ENCODE peak calls at places on chromosomes 3 and 15, in eight cellular contexts. R is fibroblast of lung, K is keratinocyte, P is tibial nerve, J is ovary, I is heart right ventricle, O is PC-9, B is IMR-90. A is an unnamed sample.

GRCh38 chr3:70889162-70890045 is 577.0 kb upstream of the MDFIC2 start:
- DNase-seq in R (no peak), K (no peak), P (no peak), J (no peak), I (no peak), O (no peak), B (peak; percentile 15), A (no peak)

GRCh38 chr3:140122183-140122582 is 187.2 kb downstream of the CLSTN2 start:
- DNase-seq in R (peak; percentile 22), K (no peak), P (no peak), J (no peak), I (no peak), O (no peak), B (no peak), A (no peak)

GRCh38 chr15:58293622-58294550 is 137.9 kb upstream of the LIPC start:
- DNase-seq in R (no peak), K (no peak), P (no peak), J (no peak), I (no peak), O (peak; percentile 14), B (no peak), A (no peak)

GRCh38 chr3:44444896-44445691 is 32.4 kb downstream of the ZNF445 start:
- DNase-seq in R (no peak), K (no peak), P (no peak), J (no peak), I (no peak), O (no peak), B (no peak), A (no peak)

GRCh38 chr3:122146466-122146865 is 37.0 kb upstream of the CASR start:
- DNase-seq in R (no peak), K (no peak), P (no peak), J (no peak), I (no peak), O (no peak), B (no peak), A (no peak)

GRCh38 chr3:45915518-45916231 is 27.6 kb upstream of the CXCR6 start:
- DNase-seq in R (peak; percentile 90), K (no peak), P (no peak), J (no peak), I (no peak), O (peak; percentile 52), B (peak; percentile 94), A (no peak)

GRCh38 chr3:41920406-41920970 is 41.4 kb downstream of the ULK4 start:
- DNase-seq in R (no peak), K (no peak), P (no peak), J (no peak), I (no peak), O (no peak), B (no peak), A (no peak)

GRCh38 chr3:188947983-188948657 is 223.7 kb upstream of the TPRG1 start:
- DNase-seq in R (peak; percentile 97), K (peak; percentile 33), P (peak; percentile 94), J (peak; percentile 95), I (peak; percentile 97), O (no peak), B (peak; percentile 85), A (peak; percentile 99)

GRCh38 chr3:136250862-136251460 is 821 bp downstream of the PCCB start:
- DNase-seq in R (peak; percentile 64), K (peak; percentile 23), P (peak; percentile 23), J (peak; percentile 76), I (peak; percentile 71), O (peak; percentile 2), B (peak; percentile 47), A (peak; percentile 86)
- TF ChIP-seq CTCF in R (no peak), K (no peak), P (no peak), J (no peak), I (peak; percentile 46), O (no peak), B (peak; percentile 24), A (peak; percentile 20)

GRCh38 chr15:80462111-80462510 is 57.9 kb downstream of the ARNT2 start:
- DNase-seq in R (no peak), K (no peak), P (no peak), J (no peak), I (no peak), O (no peak), B (no peak), A (no peak)

GRCh38 chr15:80462836-80463512 is 58.8 kb downstream of the ARNT2 start:
- DNase-seq in R (peak; percentile 86), K (no peak), P (no peak), J (no peak), I (no peak), O (no peak), B (no peak), A (no peak)

GRCh38 chr15:80464952-80465645 is 60.9 kb downstream of the ARNT2 start:
- DNase-seq in R (peak; percentile 68), K (no peak), P (no peak), J (no peak), I (no peak), O (no peak), B (peak; percentile 69), A (no peak)

GRCh38 chr15:80459380-80459779 is 55.2 kb downstream of the ARNT2 start:
- DNase-seq in R (no peak), K (no peak), P (no peak), J (no peak), I (no peak), O (no peak), B (no peak), A (no peak)

DNA sequence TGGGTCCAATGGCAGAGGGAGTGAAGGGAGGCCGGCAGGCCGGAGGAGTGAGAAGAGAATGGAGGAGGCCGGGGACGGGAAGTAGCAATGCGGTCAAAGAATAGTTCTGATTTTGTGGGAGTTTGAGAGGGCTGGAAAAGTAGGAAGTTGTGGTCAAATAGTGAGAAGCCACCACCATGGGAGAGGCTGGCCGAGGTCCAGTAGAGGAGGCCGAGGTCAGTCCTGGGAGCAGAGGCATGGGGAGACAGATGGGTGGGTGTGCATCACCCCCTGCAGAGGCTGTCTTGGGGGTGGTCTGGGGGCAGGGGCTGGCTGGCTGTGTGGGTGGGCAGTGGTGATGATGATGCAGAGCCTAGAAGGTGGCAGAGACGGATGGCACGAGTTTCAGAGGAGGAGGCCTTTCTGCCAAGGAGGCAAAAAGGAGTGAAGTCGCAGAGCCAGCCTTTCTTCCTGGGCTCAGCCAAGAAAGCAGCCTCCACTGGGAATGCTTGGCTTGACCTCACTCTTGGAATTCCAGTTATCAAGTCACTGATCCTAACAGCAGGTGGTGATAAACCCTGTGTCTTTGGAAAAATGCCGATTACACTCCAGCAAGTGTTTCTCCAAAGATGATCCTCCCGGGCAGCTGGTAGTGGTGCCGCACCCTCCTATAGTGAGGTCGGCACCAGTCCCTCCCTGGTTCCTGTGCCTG is 57.3 kb downstream of the ARNT2 start:
- DNase-seq in R (peak; percentile 61), K (no peak), P (no peak), J (no peak), I (no peak), O (no peak), B (no peak), A (no peak)
- H3K4me1 ChIP-seq in R (peaks cover 4% of the 10 kb centered on the region), K (no peaks in the 10 kb centered on the region), P (no peaks in the 10 kb centered on the region), J (peaks cover 21% of the 10 kb centered on the region), I (no peaks in the 10 kb centered on the region), O (peaks cover 16% of the 10 kb centered on the region), B (peaks cover 36% of the 10 kb centered on the region), A (no peaks in the 10 kb centered on the region)

DNA sequence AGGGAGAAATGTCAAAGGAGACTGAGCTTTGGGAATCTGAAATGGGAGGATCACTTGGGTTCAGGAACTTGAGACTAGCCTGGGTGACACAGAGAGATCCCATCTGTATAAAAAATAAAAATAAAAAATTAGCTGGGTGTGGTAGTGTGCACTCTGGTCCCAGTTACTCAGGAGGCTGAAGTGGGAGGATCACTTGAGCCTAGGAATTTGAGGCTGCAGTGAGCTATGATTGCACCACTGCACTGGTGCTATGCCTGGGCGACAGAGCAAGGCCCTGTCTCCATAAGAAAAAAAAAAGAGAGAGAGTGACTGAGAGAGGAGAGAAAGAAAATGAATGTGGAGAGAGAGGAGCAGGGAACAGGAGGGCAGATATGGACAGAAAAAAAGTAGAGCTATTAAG is 72.8 kb downstream of the SENP2 start:
- DNase-seq in R (no peak), K (no peak), P (no peak), J (no peak), I (no peak), O (no peak), B (no peak), A (no peak)
- H3K36me3 ChIP-seq in R (peaks cover 11% of the 10 kb centered on the region), K (peaks cover 24% of the 10 kb centered on the region), P (peaks cover 14% of the 10 kb centered on the region), J (no peaks in the 10 kb centered on the region), I (no peaks in the 10 kb centered on the region), O (peaks cover 43% of the 10 kb centered on the region), B (peaks cover 45% of the 10 kb centered on the region), A (no peaks in the 10 kb centered on the region)

GRCh38 chr3:52233968-52234367 is 5.0 kb downstream of the TWF2 start:
- DNase-seq in R (no peak), K (no peak), P (no peak), J (no peak), I (peak; percentile 73), O (no peak), B (no peak), A (peak; percentile 50)

GRCh38 chr3:52230889-52231499 is 5.5 kb upstream of the TLR9 start:
- DNase-seq in R (no peak), K (no peak), P (no peak), J (peak; percentile 30), I (no peak), O (no peak), B (no peak), A (no peak)

GRCh38 chr3:52233108-52233591 is 5.8 kb downstream of the TWF2 start:
- DNase-seq in R (no peak), K (no peak), P (no peak), J (no peak), I (no peak), O (no peak), B (no peak), A (peak; percentile 53)

GRCh38 chr3:52231502-52232278 is 6.2 kb upstream of the TLR9 start:
- DNase-seq in R (peak; percentile 27), K (no peak), P (peak; percentile 45), J (peak; percentile 79), I (peak; percentile 63), O (peak; percentile 79), B (peak; percentile 33), A (peak; percentile 52)

DNA sequence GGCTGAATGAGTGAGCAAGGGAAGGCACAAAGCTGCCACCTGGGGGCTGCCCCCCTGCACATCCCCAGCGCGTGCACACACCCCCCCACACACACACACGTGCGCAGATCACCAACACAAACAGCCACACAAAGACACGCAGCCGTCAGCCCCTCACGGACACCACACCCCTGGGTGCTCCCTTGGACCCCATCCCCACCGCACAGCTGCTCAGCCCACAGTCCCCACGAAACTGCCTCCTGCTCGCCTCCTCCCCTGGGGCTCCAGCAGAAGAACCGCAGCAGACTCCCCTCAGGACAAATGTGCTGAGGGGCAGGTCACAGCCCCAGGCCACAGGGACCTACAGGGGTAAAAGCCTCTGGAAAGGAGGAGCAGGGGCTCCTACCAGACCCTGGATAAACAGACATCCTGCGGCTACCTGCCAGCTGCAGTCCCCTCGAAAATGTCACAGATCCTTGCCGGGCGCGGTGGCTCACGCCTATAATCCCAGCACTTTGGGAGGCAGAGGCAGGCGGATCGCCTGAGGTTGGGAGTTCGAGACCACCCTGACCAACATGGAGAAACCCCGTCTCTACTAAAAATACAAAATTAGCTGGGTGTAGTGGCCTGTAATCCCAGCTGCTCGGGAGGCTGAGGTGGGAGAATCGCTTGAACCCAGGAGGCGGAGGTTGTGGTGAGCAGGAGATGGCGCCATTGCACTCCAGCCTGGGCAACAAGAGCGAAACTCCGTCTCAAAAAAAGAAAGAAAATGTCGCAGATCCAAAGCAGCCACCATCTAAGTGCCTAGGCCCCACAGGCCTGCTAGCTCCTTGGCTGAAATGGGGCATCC is 6.5 kb downstream of the TWF2 start:
- DNase-seq in R (no peak), K (no peak), P (no peak), J (no peak), I (no peak), O (no peak), B (no peak), A (no peak)
- TF ChIP-seq CTCF in R (no peak), K (no peak), P (no peak), J (no peak), I (peak; percentile 38), O (no peak), B (no peak), A (no peak)

GRCh38 chr3:73563896-73564582 is 60.7 kb downstream of the PDZRN3 start:
- DNase-seq in R (peak; percentile 73), K (no peak), P (no peak), J (no peak), I (no peak), O (no peak), B (peak; percentile 49), A (no peak)
- H3K4me1 ChIP-seq in R (peaks cover 10% of the 10 kb centered on the region), K (peaks cover 9% of the 10 kb centered on the region), P (no peaks in the 10 kb centered on the region), J (peaks cover 3% of the 10 kb centered on the region), I (peaks cover 14% of the 10 kb centered on the region), O (no peaks in the 10 kb centered on the region), B (peaks cover 17% of the 10 kb centered on the region), A (peaks cover 71% of the 10 kb centered on the region)